ENCODE peak calls at places on chromosomes 4 and X, in seven cellular contexts. O is activated T-cell treated with anti-CD3 and anti-CD28 coated beads, Interleukin-2, amount 50 U/mL, for 72 hours; E is mesenteric fat pad; X is globus pallidus; H is GM23248; G is germinal center; M is spleen. R is an unnamed sample.
A peak's percentile ranks its signal among the peaks of the same experiment; 100 is the strongest.

GRCh38 chrX:139483721-139484120 is 46.8 kb upstream of the F9 start:
- DNase-seq in O (no peak), E (no peak), X (no peak), H (no peak), G (no peak), M (no peak), R (no peak)

GRCh38 chrX:138756234-138756633 is 44.7 kb upstream of the FGF13 start:
- DNase-seq in O (no peak), E (no peak), X (no peak), H (peak; percentile 83), G (no peak), M (no peak), R (no peak)

GRCh38 chrX:44569122-44569521 is 26.5 kb upstream of the FUNDC1 start:
- DNase-seq in O (no peak), E (no peak), X (no peak), H (peak; percentile 16), G (no peak), M (no peak), R (no peak)

GRCh38 chr4:182448281-182449151 is 205.3 kb downstream of the TENM3 start:
- DNase-seq in O (peak; percentile 53), E (peak; percentile 91), X (peak; percentile 52), H (peak; percentile 90), G (peak; percentile 46), M (peak; percentile 88), R (peak; percentile 86)

GRCh38 chr4:102328045-102328444 is 17.2 kb downstream of the SLC39A8 start:
- DNase-seq in O (no peak), E (no peak), X (no peak), H (peak; percentile 10), G (no peak), M (no peak), R (no peak)

GRCh38 chr4:140098481-140099132 is 55.4 kb downstream of the MAML3 start:
- DNase-seq in O (no peak), E (no peak), X (peak; percentile 75), H (peak; percentile 76), G (no peak), M (no peak), R (peak; percentile 23)

GRCh38 chr4:73505567-73505966 is 24.0 kb downstream of the AFM start:
- DNase-seq in O (no peak), E (no peak), X (no peak), H (no peak), G (no peak), M (no peak), R (no peak)

GRCh38 chrX:34612036-34612435 is 45.0 kb downstream of the TMEM47 start:
- DNase-seq in O (no peak), E (no peak), X (no peak), H (no peak), G (no peak), M (no peak), R (no peak)

GRCh38 chr4:54493862-54494261 is 163.9 kb upstream of the KIT start:
- DNase-seq in O (no peak), E (no peak), X (no peak), H (peak; percentile 52), G (no peak), M (no peak), R (peak; percentile 47)

GRCh38 chr4:53601251-53601764 is 10.0 kb upstream of the LNX1 start:
- DNase-seq in O (no peak), E (no peak), X (no peak), H (peak; percentile 36), G (peak; percentile 28), M (no peak), R (peak; percentile 25)

GRCh38 chr4:949656-950055 is 17.4 kb downstream of the TMEM175 start:
- DNase-seq in O (no peak), E (no peak), X (no peak), H (no peak), G (no peak), M (peak; percentile 66), R (no peak)

GRCh38 chr4:82865592-82865991 is 25.4 kb downstream of the SEC31A start:
- DNase-seq in O (peak; percentile 19), E (no peak), X (no peak), H (peak; percentile 96), G (no peak), M (no peak), R (peak; percentile 87)

GRCh38 chr4:80918004-80918403 is 112.5 kb upstream of the BMP3 start:
- DNase-seq in O (no peak), E (no peak), X (no peak), H (peak; percentile 71), G (no peak), M (no peak), R (no peak)

GRCh38 chr4:144176476-144176875 is 36.0 kb upstream of the GYPA start:
- DNase-seq in O (no peak), E (no peak), X (no peak), H (no peak), G (no peak), M (no peak), R (no peak)

GRCh38 chrX:108494416-108495095 is 54.9 kb downstream of the COL4A5 start:
- DNase-seq in O (no peak), E (no peak), X (no peak), H (peak; percentile 15), G (no peak), M (no peak), R (peak; percentile 51)

GRCh38 chr4:8765631-8766590 is 105.7 kb downstream of the HMX1 start:
- DNase-seq in O (no peak), E (peak; percentile 85), X (no peak), H (no peak), G (no peak), M (peak; percentile 59), R (no peak)

GRCh38 chr4:187046471-187046870 is 322.8 kb upstream of the FAT1 start:
- DNase-seq in O (no peak), E (no peak), X (no peak), H (no peak), G (no peak), M (no peak), R (no peak)

GRCh38 chr4:149884529-149885206 is 69.0 kb upstream of the IQCM start:
- DNase-seq in O (no peak), E (no peak), X (no peak), H (no peak), G (no peak), M (no peak), R (no peak)

GRCh38 chr4:113958766-113959540 is 20.5 kb downstream of the ARSJ start:
- DNase-seq in O (no peak), E (no peak), X (no peak), H (peak; percentile 88), G (no peak), M (no peak), R (peak; percentile 97)

GRCh38 chrX:12239356-12240082 is 101.2 kb downstream of the FRMPD4 start:
- DNase-seq in O (no peak), E (no peak), X (no peak), H (no peak), G (no peak), M (no peak), R (no peak)